ENCODE peak calls at places on chromosomes 1 and 21, in four cellular contexts. One of them, this sample, is unnamed.

GRCh38 chr1:74731399-74732052 is 1.3 kb downstream of the CRYZ start:
- DNase-seq in A549: peak
- DNase-seq in GM12878: no peak
- DNase-seq in HepG2: peak
- DNase-seq in this sample: no peak

GRCh38 chr21:31630062-31630711 is 29.3 kb upstream of the SOD1 start:
- DNase-seq in A549: peak
- DNase-seq in GM12878: no peak
- DNase-seq in HepG2: peak
- DNase-seq in this sample: no peak

GRCh38 chr1:174996474-174996873 is 3.3 kb upstream of the CACYBP start:
- DNase-seq in A549: no peak
- DNase-seq in GM12878: no peak
- DNase-seq in HepG2: no peak
- DNase-seq in this sample: no peak

GRCh38 chr1:8816831-8817412 is 518 bp downstream of the RERE start:
- DNase-seq in A549: no peak
- DNase-seq in GM12878: peak
- DNase-seq in HepG2: no peak
- DNase-seq in this sample: peak

GRCh38 chr1:180949616-180950000 is 36.9 kb downstream of the KIAA1614 start:
- DNase-seq in A549: no peak
- DNase-seq in GM12878: no peak
- DNase-seq in HepG2: no peak
- DNase-seq in this sample: no peak

GRCh38 chr21:32572574-32573420 is 12.5 kb downstream of the TCP10L start:
- DNase-seq in A549: no peak
- DNase-seq in GM12878: no peak
- DNase-seq in HepG2: peak
- DNase-seq in this sample: no peak

GRCh38 chr1:91404151-91405012 is at the start of gene HFM1:
- DNase-seq in A549: peak
- DNase-seq in GM12878: no peak
- DNase-seq in HepG2: peak
- DNase-seq in this sample: peak

GRCh38 chr21:33945652-33946270 is 30.2 kb upstream of the ATP5PO start:
- DNase-seq in A549: no peak
- DNase-seq in GM12878: no peak
- DNase-seq in HepG2: no peak
- DNase-seq in this sample: no peak

GRCh38 chr1:29809446-29810120 is 573.3 kb downstream of the PTPRU start:
- DNase-seq in A549: no peak
- DNase-seq in GM12878: no peak
- DNase-seq in HepG2: no peak
- DNase-seq in this sample: no peak

GRCh38 chr1:199954701-199955100 is 72.8 kb upstream of the NR5A2 start:
- DNase-seq in A549: peak
- DNase-seq in GM12878: no peak
- DNase-seq in HepG2: peak
- DNase-seq in this sample: peak
- TF ChIP-seq JUNB in A549: no peak
- TF ChIP-seq JUNB in GM12878: no peak
- TF ChIP-seq JUNB in HepG2: no peak
- TF ChIP-seq JUNB in this sample: no peak

GRCh38 chr21:43909736-43910455 is 44.9 kb downstream of the AGPAT3 start:
- DNase-seq in A549: no peak
- DNase-seq in GM12878: no peak
- DNase-seq in HepG2: no peak
- DNase-seq in this sample: no peak

GRCh38 chr21:43907751-43908150 is 42.7 kb downstream of the AGPAT3 start:
- DNase-seq in A549: no peak
- DNase-seq in GM12878: no peak
- DNase-seq in HepG2: no peak
- DNase-seq in this sample: no peak

GRCh38 chr21:43905726-43906455 is 40.9 kb downstream of the AGPAT3 start:
- DNase-seq in A549: no peak
- DNase-seq in GM12878: no peak
- DNase-seq in HepG2: no peak
- DNase-seq in this sample: no peak

GRCh38 chr21:43906585-43907370 is 41.8 kb downstream of the AGPAT3 start:
- DNase-seq in A549: no peak
- DNase-seq in GM12878: no peak
- DNase-seq in HepG2: no peak
- DNase-seq in this sample: no peak

DNA sequence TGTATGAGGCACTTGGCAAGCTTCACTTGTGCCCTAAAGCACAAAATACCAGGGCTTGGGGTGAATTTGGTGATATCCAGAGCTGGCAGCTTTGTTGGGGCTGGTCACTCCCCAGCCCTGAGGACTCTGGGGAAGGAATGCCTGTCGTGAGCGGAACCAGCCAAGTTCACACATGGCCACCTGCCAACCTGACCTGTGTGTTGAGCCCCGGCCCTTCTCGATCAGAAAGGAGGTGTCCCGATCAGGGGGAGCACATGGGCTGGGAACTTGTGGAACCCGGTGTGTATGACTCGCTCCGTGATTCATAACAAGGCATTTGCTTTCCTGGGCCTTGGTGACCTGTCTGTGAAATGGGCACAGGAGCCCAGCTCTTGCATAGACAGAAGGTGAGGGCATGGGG is 43.1 kb downstream of the AGPAT3 start:
- DNase-seq in A549: no peak
- DNase-seq in GM12878: no peak
- DNase-seq in HepG2: no peak
- DNase-seq in this sample: no peak
- TF ChIP-seq JUNB in A549: no peak
- TF ChIP-seq JUNB in GM12878: no peak
- TF ChIP-seq JUNB in HepG2: no peak
- TF ChIP-seq JUNB in this sample: no peak

DNA sequence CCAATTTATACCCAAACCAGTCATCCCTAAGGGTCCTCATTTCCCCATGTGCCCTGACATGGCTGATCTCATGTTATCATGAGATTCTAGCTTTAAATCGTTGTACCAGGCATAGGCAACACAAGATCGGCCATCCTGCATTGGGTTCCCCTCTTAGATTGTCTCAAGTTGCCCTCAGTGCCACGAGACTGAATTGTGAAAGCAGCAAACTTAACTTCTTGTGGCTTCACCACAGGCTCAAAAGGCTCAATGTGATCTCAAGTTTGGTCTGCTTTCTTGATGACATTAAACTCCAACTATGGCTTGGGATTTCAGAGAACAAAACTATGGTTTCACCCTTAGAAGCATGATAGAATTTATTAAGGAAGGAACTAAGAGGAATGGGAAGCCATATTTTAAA is 168.5 kb upstream of the SYT6 start:
- DNase-seq in A549: no peak
- DNase-seq in GM12878: no peak
- DNase-seq in HepG2: no peak
- DNase-seq in this sample: no peak
- TF ChIP-seq JUNB in A549: no peak
- TF ChIP-seq JUNB in GM12878: no peak
- TF ChIP-seq JUNB in HepG2: no peak
- TF ChIP-seq JUNB in this sample: no peak

GRCh38 chr1:235134171-235134570 is 5.5 kb upstream of the TOMM20 start:
- DNase-seq in A549: no peak
- DNase-seq in GM12878: no peak
- DNase-seq in HepG2: no peak
- DNase-seq in this sample: no peak
- TF ChIP-seq JUNB in A549: no peak
- TF ChIP-seq JUNB in GM12878: no peak
- TF ChIP-seq JUNB in HepG2: no peak
- TF ChIP-seq JUNB in this sample: no peak

GRCh38 chr1:203511513-203511912 is 17.6 kb downstream of the OPTC start:
- DNase-seq in A549: no peak
- DNase-seq in GM12878: no peak
- DNase-seq in HepG2: no peak
- DNase-seq in this sample: no peak

GRCh38 chr1:203517426-203517974 is 23.5 kb downstream of the OPTC start:
- DNase-seq in A549: no peak
- DNase-seq in GM12878: no peak
- DNase-seq in HepG2: no peak
- DNase-seq in this sample: no peak

GRCh38 chr1:203508463-203508862 is 14.5 kb downstream of the OPTC start:
- DNase-seq in A549: no peak
- DNase-seq in GM12878: no peak
- DNase-seq in HepG2: peak
- DNase-seq in this sample: no peak

GRCh38 chr1:203516906-203517305 is 23.0 kb downstream of the OPTC start:
- DNase-seq in A549: no peak
- DNase-seq in GM12878: no peak
- DNase-seq in HepG2: no peak
- DNase-seq in this sample: no peak

DNA sequence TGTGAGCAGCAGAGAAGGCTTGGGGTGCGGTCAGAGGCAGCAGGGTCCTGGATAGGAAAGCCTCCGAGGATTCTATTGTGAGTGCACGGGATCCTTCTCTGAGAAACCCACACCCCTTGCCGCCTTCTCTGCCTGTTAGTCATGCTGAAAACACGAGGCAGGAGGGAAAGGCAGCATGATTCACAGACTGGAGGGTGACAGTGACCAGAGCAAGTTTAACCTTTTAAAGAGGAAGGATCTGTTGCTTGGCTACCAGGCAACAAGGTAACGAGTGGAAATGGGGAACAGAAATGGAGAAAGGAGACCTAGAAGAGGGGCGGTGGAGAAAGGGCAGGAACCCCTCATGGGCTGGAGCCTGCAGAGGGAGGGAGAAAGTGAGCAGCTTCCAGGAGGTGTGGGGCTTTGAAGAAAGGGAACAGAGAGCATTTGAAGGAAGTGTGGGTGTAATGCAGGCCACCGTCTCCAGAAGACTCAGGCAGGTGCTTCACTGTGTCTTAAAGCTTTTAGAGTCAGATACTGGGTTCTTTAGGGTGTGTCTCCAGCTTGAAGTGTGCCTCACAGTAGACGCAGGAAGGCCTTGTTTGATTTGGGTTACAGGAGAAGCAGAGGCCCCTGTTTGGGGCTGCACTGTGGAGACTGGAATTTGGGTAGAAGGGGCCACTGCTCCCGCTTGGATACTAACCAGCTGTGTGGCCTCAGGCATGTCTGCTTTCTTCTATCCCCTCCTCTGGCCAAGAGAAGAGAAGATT is 19.1 kb downstream of the OPTC start:
- DNase-seq in A549: peak
- DNase-seq in GM12878: no peak
- DNase-seq in HepG2: peak
- DNase-seq in this sample: no peak
- TF ChIP-seq JUNB in A549: peak
- TF ChIP-seq JUNB in GM12878: no peak
- TF ChIP-seq JUNB in HepG2: no peak
- TF ChIP-seq JUNB in this sample: no peak

GRCh38 chr21:39022901-39023693 is 160.2 kb downstream of the PSMG1 start:
- DNase-seq in A549: no peak
- DNase-seq in GM12878: no peak
- DNase-seq in HepG2: peak
- DNase-seq in this sample: peak

GRCh38 chr21:39022035-39022900 is 161.0 kb downstream of the PSMG1 start:
- DNase-seq in A549: no peak
- DNase-seq in GM12878: no peak
- DNase-seq in HepG2: no peak
- DNase-seq in this sample: no peak

GRCh38 chr21:39021475-39021832 is 161.8 kb downstream of the PSMG1 start:
- DNase-seq in A549: no peak
- DNase-seq in GM12878: no peak
- DNase-seq in HepG2: no peak
- DNase-seq in this sample: no peak

GRCh38 chr21:39024538-39024937 is 158.7 kb downstream of the PSMG1 start:
- DNase-seq in A549: no peak
- DNase-seq in GM12878: no peak
- DNase-seq in HepG2: no peak
- DNase-seq in this sample: no peak

GRCh38 chr21:39025198-39025597 is 158.1 kb downstream of the PSMG1 start:
- DNase-seq in A549: no peak
- DNase-seq in GM12878: no peak
- DNase-seq in HepG2: no peak
- DNase-seq in this sample: no peak
- TF ChIP-seq JUNB in A549: no peak
- TF ChIP-seq JUNB in GM12878: no peak
- TF ChIP-seq JUNB in HepG2: no peak
- TF ChIP-seq JUNB in this sample: no peak

GRCh38 chr1:162562452-162562828 is 918 bp downstream of the UAP1 start:
- DNase-seq in A549: peak
- DNase-seq in GM12878: no peak
- DNase-seq in HepG2: peak
- DNase-seq in this sample: no peak

GRCh38 chr1:162560303-162561036 is 1.1 kb upstream of the UAP1 start:
- DNase-seq in A549: peak
- DNase-seq in GM12878: no peak
- DNase-seq in HepG2: peak
- DNase-seq in this sample: peak

GRCh38 chr1:162561037-162561615 is 396 bp upstream of the UAP1 start:
- DNase-seq in A549: peak
- DNase-seq in GM12878: peak
- DNase-seq in HepG2: peak
- DNase-seq in this sample: peak

GRCh38 chr1:162564762-162565218 is 3.3 kb downstream of the UAP1 start:
- DNase-seq in A549: no peak
- DNase-seq in GM12878: no peak
- DNase-seq in HepG2: no peak
- DNase-seq in this sample: no peak

GRCh38 chr1:162561616-162562451 is at the start of gene UAP1:
- DNase-seq in A549: no peak
- DNase-seq in GM12878: no peak
- DNase-seq in HepG2: no peak
- DNase-seq in this sample: peak
- TF ChIP-seq JUNB in A549: no peak
- TF ChIP-seq JUNB in GM12878: no peak
- TF ChIP-seq JUNB in HepG2: no peak
- TF ChIP-seq JUNB in this sample: no peak

DNA sequence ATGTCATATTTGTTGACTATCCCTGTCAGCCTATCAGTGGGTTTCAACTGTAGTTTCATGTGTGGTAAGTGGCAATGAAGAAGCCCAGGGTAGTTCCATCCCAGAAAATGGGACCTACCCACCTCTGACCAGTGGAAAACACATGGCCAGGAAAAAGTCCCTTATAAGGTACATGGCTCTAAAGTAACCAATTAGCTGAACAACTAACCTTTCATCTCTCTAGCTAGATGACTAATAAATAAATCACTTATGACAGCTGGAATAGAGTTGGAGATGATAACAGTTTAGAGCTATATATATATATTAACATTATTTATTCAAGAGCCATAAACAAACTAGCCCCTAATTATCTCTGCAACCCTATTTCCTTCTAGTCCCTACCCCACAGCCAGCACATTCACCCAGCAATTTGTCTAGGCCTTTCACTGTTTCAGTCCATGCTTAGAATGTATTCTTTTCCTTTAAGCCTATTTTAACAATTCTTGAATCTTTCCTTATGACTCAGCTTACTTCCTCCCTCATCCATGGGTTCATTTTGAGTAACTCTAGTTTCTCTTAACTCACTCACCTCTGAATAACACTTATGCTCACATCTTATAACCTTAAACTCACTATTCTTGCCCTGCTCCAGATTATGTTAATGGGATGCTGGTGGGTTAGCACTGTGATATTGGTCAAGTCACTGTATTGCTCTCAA is 83.7 kb downstream of the TNFSF18 start:
- DNase-seq in A549: no peak
- DNase-seq in GM12878: no peak
- DNase-seq in HepG2: no peak
- DNase-seq in this sample: no peak
- TF ChIP-seq JUNB in A549: no peak
- TF ChIP-seq JUNB in GM12878: peak
- TF ChIP-seq JUNB in HepG2: no peak
- TF ChIP-seq JUNB in this sample: no peak